ENCODE peak calls at places on chromosomes 5 and 9, in eight cellular contexts. One of them, this sample, is unnamed.
A peak's percentile ranks its signal among the peaks of the same experiment; 100 is the strongest.

GRCh38 chr5:163889369-163889768 is 383.9 kb downstream of the MAT2B start:
- DNase-seq in lung: no peak
- DNase-seq in kidney: no peak
- DNase-seq in left lung: no peak
- DNase-seq in A549: no peak
- DNase-seq in sigmoid colon: no peak
- DNase-seq in fibroblast of lung: peak; percentile 92
- DNase-seq in cardiac muscle cell: no peak
- DNase-seq in this sample: no peak

GRCh38 chr9:86562691-86563090 is 208.5 kb upstream of the TUT7 start:
- DNase-seq in left lung: no peak
- DNase-seq in kidney: no peak
- DNase-seq in sigmoid colon: no peak
- DNase-seq in lung: no peak
- DNase-seq in cardiac muscle cell: no peak
- DNase-seq in fibroblast of lung: no peak
- DNase-seq in A549: no peak
- DNase-seq in this sample: no peak

GRCh38 chr5:149827501-149827990 is 97.4 kb downstream of the PPARGC1B start:
- DNase-seq in cardiac muscle cell: no peak
- DNase-seq in lung: no peak
- DNase-seq in sigmoid colon: no peak
- DNase-seq in kidney: no peak
- DNase-seq in fibroblast of lung: no peak
- DNase-seq in left lung: no peak
- DNase-seq in A549: no peak
- DNase-seq in this sample: no peak

GRCh38 chr5:132313378-132313777 is 19.2 kb downstream of the SLC22A4 start:
- DNase-seq in A549: no peak
- DNase-seq in fibroblast of lung: peak; percentile 34
- DNase-seq in sigmoid colon: no peak
- DNase-seq in left lung: no peak
- DNase-seq in cardiac muscle cell: no peak
- DNase-seq in kidney: no peak
- DNase-seq in lung: no peak
- DNase-seq in this sample: no peak

GRCh38 chr5:171661146-171661545 is 124.5 kb upstream of the SMIM23 start:
- DNase-seq in cardiac muscle cell: peak; percentile 22
- DNase-seq in left lung: no peak
- DNase-seq in fibroblast of lung: peak; percentile 13
- DNase-seq in A549: no peak
- DNase-seq in sigmoid colon: no peak
- DNase-seq in kidney: no peak
- DNase-seq in lung: no peak
- DNase-seq in this sample: no peak

GRCh38 chr5:142719836-142720330 is 34.0 kb upstream of the FGF1 start:
- DNase-seq in kidney: no peak
- DNase-seq in A549: no peak
- DNase-seq in left lung: no peak
- DNase-seq in fibroblast of lung: peak; percentile 7
- DNase-seq in lung: no peak
- DNase-seq in sigmoid colon: no peak
- DNase-seq in cardiac muscle cell: no peak
- DNase-seq in this sample: no peak

GRCh38 chr5:112738180-112738560 is 485 bp downstream of the APC start:
- DNase-seq in kidney: no peak
- DNase-seq in cardiac muscle cell: no peak
- DNase-seq in sigmoid colon: no peak
- DNase-seq in left lung: no peak
- DNase-seq in lung: no peak
- DNase-seq in fibroblast of lung: no peak
- DNase-seq in A549: no peak
- DNase-seq in this sample: no peak

GRCh38 chr5:151952233-151952632 is 27.6 kb upstream of the GLRA1 start:
- DNase-seq in sigmoid colon: no peak
- DNase-seq in fibroblast of lung: no peak
- DNase-seq in kidney: no peak
- DNase-seq in cardiac muscle cell: no peak
- DNase-seq in A549: no peak
- DNase-seq in lung: no peak
- DNase-seq in left lung: no peak
- DNase-seq in this sample: no peak

GRCh38 chr5:80915716-80916115 is 44.4 kb upstream of the RASGRF2 start:
- DNase-seq in left lung: no peak
- DNase-seq in fibroblast of lung: no peak
- DNase-seq in lung: no peak
- DNase-seq in cardiac muscle cell: no peak
- DNase-seq in A549: no peak
- DNase-seq in kidney: no peak
- DNase-seq in sigmoid colon: no peak
- DNase-seq in this sample: no peak

GRCh38 chr5:17228833-17229291 is 11.4 kb downstream of the BASP1 start:
- DNase-seq in fibroblast of lung: peak; percentile 64
- DNase-seq in kidney: no peak
- DNase-seq in lung: no peak
- DNase-seq in left lung: no peak
- DNase-seq in A549: no peak
- DNase-seq in cardiac muscle cell: no peak
- DNase-seq in sigmoid colon: no peak
- DNase-seq in this sample: no peak

GRCh38 chr5:127492854-127493738 is 24.3 kb upstream of the PRRC1 start:
- DNase-seq in sigmoid colon: no peak
- DNase-seq in left lung: no peak
- DNase-seq in kidney: no peak
- DNase-seq in A549: peak; percentile 39
- DNase-seq in fibroblast of lung: peak; percentile 72
- DNase-seq in cardiac muscle cell: peak; percentile 59
- DNase-seq in lung: no peak
- DNase-seq in this sample: no peak

GRCh38 chr5:141757402-141757801 is 75.4 kb upstream of the ARAP3 start:
- DNase-seq in sigmoid colon: no peak
- DNase-seq in kidney: no peak
- DNase-seq in left lung: no peak
- DNase-seq in fibroblast of lung: peak; percentile 29
- DNase-seq in lung: no peak
- DNase-seq in A549: peak; percentile 72
- DNase-seq in cardiac muscle cell: peak; percentile 50
- DNase-seq in this sample: no peak

GRCh38 chr5:178283520-178283919 is 50.9 kb upstream of the PHYKPL start:
- DNase-seq in left lung: no peak
- DNase-seq in A549: no peak
- DNase-seq in fibroblast of lung: no peak
- DNase-seq in kidney: no peak
- DNase-seq in lung: no peak
- DNase-seq in cardiac muscle cell: no peak
- DNase-seq in sigmoid colon: no peak
- DNase-seq in this sample: no peak

GRCh38 chr5:178282391-178282790 is 49.8 kb upstream of the PHYKPL start:
- DNase-seq in lung: no peak
- DNase-seq in left lung: no peak
- DNase-seq in fibroblast of lung: no peak
- DNase-seq in kidney: peak; percentile 44
- DNase-seq in sigmoid colon: peak; percentile 48
- DNase-seq in cardiac muscle cell: no peak
- DNase-seq in A549: no peak
- DNase-seq in this sample: no peak

GRCh38 chr5:178284996-178285395 is 52.4 kb upstream of the PHYKPL start:
- DNase-seq in lung: no peak
- DNase-seq in left lung: no peak
- DNase-seq in kidney: no peak
- DNase-seq in cardiac muscle cell: peak; percentile 52
- DNase-seq in sigmoid colon: peak; percentile 37
- DNase-seq in A549: no peak
- DNase-seq in fibroblast of lung: no peak
- DNase-seq in this sample: no peak

GRCh38 chr5:178285399-178286225 is 53.0 kb upstream of the PHYKPL start:
- DNase-seq in lung: no peak
- DNase-seq in cardiac muscle cell: no peak
- DNase-seq in fibroblast of lung: no peak
- DNase-seq in sigmoid colon: peak; percentile 46
- DNase-seq in left lung: no peak
- DNase-seq in A549: no peak
- DNase-seq in kidney: peak; percentile 56
- DNase-seq in this sample: no peak

DNA sequence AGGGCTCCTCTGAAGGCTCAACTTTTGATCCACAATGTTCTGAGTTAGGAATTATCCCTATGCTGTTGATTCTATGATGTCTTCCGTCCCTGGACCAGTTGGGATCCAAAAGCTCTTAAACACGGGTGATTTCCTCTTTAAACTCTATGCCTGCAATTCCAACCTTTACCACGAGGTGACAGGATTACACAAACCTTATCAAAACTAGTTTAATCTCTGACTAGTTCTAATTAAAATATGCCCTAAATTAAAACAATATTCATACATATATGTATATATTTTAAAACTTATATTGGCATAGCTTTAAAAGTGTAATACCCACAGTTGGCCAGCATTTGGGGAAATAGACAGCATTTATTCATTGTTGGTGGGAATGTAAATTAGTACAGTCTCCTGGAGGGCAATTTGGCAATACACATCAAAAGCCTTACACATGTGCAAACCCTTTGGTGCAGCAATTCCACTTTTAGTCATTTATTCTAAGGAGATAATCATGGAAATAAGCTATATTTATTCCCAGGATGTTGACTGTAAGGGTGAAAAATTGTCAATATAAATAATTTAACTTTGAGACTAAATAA is 51.6 kb upstream of the PHYKPL start:
- DNase-seq in left lung: no peak
- DNase-seq in kidney: no peak
- DNase-seq in cardiac muscle cell: no peak
- DNase-seq in A549: no peak
- DNase-seq in lung: no peak
- DNase-seq in sigmoid colon: no peak
- DNase-seq in fibroblast of lung: peak; percentile 37
- DNase-seq in this sample: no peak
- TF ChIP-seq CTCF in left lung: peak; percentile 70
- TF ChIP-seq CTCF in kidney: peak; percentile 13
- TF ChIP-seq CTCF in cardiac muscle cell: peak; percentile 64
- TF ChIP-seq CTCF in A549: peak; percentile 40
- TF ChIP-seq CTCF in lung: no peak
- TF ChIP-seq CTCF in sigmoid colon: no peak
- TF ChIP-seq CTCF in fibroblast of lung: peak; percentile 67
- TF ChIP-seq CTCF in this sample: peak; percentile 66

DNA sequence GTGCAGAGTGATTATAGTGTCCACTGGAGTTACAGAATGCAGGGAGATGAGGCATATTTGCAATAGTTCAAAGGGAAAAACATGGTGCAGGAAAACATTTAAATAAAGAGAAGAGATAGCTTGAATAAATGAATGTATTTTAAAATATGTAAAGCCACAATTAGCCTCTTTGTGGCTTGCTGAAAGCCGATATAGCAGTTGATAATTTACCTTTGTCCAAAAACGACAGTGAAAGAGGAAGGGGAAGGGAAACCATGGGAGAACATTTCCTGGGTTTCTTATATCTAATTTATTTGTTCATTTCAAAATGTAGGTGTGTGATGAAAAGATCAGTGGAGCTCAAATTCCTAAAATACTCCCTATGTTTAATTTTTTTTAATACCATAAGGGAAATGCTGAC is 156.1 kb downstream of the DENND1A start:
- DNase-seq in A549: no peak
- DNase-seq in fibroblast of lung: no peak
- DNase-seq in kidney: no peak
- DNase-seq in cardiac muscle cell: no peak
- DNase-seq in left lung: no peak
- DNase-seq in sigmoid colon: no peak
- DNase-seq in lung: no peak
- DNase-seq in this sample: no peak
- H3K4me1 ChIP-seq in A549: no peaks in the 10 kb centered on the region
- H3K4me1 ChIP-seq in fibroblast of lung: no peaks in the 10 kb centered on the region
- H3K4me1 ChIP-seq in kidney: no peaks in the 10 kb centered on the region
- H3K4me1 ChIP-seq in cardiac muscle cell: peaks cover 38% of the 10 kb centered on the region
- H3K4me1 ChIP-seq in left lung: peaks cover 14% of the 10 kb centered on the region
- H3K4me1 ChIP-seq in sigmoid colon: no peaks in the 10 kb centered on the region
- H3K4me1 ChIP-seq in lung: no peaks in the 10 kb centered on the region
- H3K4me1 ChIP-seq in this sample: peaks cover 5% of the 10 kb centered on the region

DNA sequence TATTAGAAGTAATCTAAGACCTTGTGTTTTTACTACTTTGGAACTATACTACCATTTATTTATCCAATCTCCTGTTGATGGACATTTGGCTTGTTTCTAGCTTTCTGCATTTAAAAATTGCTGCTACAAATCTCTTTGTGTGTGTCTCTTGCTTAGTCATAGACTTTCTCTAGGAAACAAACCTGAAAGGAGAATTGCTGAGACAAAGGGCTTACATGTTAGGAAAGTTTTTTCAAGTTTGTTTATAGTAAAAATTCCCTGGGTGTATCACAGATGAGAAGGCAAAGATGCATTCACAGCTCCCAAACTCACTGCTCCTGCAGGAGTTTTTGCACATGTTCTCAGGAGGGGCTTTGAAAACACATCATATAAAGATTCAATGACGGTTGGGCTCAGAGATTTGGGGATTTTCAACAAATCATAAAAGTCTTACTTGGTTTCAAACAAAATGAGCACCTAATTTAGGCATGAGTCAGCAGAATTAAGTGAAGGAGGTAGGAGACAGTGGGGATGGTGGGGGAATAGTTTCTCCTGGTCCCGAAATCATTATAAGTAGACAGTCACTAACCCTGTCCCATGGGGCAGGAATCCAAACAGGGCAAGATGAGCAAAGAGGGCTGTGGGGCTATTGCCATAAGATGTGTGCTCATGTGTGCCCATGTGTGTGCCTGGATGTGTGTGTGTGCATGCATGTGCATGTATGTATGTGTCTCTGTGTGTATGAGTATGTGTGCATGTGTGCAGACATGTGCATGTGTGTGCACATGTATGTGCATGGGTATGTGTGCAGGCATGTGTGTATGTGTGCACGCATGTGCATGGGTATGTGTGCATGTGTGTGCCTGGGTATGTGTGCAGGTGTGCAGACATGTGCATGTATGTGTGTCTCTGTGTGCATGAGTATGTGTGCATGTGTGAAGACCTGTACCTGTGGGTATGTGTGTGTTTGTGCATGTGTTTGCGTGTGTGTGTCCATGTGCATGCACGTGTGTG is 43.4 kb upstream of the S1PR3 start:
- DNase-seq in kidney: no peak
- DNase-seq in left lung: no peak
- DNase-seq in fibroblast of lung: peak; percentile 63
- DNase-seq in lung: no peak
- DNase-seq in A549: no peak
- DNase-seq in cardiac muscle cell: no peak
- DNase-seq in sigmoid colon: no peak
- DNase-seq in this sample: no peak
- H3K27ac ChIP-seq in kidney: no peak overlapping the region
- H3K27ac ChIP-seq in left lung: no peak overlapping the region
- H3K27ac ChIP-seq in fibroblast of lung: no peak overlapping the region
- H3K27ac ChIP-seq in lung: no peak overlapping the region
- H3K27ac ChIP-seq in A549: peak overlapping the region; percentile 25
- H3K27ac ChIP-seq in cardiac muscle cell: no peak overlapping the region
- H3K27ac ChIP-seq in sigmoid colon: no peak overlapping the region
- H3K27ac ChIP-seq in this sample: no peak overlapping the region

DNA sequence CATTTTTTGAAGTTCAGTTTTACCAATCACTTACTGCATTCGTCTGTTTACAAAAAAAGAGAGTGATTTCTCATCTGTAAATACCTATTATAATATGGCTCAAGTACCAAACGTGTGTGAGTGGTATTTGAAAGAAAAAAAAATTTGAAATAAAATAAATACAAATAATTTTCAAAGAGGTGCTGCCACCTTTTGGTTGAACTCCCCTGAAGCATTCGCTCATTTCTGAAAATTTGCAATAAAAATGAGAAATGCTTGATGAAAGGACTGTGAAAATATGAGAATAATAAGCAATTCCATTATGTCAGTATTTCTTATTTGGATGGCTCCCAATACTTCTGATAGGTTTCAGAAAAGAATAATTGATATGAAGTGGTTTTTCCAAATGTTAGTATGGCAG is 409.9 kb downstream of the CTNND2 start:
- DNase-seq in A549: no peak
- DNase-seq in sigmoid colon: no peak
- DNase-seq in left lung: no peak
- DNase-seq in kidney: no peak
- DNase-seq in fibroblast of lung: peak; percentile 0
- DNase-seq in cardiac muscle cell: no peak
- DNase-seq in lung: no peak
- DNase-seq in this sample: no peak
- TF ChIP-seq CTCF in A549: peak; percentile 45
- TF ChIP-seq CTCF in sigmoid colon: no peak
- TF ChIP-seq CTCF in left lung: no peak
- TF ChIP-seq CTCF in kidney: peak; percentile 27
- TF ChIP-seq CTCF in fibroblast of lung: peak; percentile 25
- TF ChIP-seq CTCF in cardiac muscle cell: peak; percentile 23
- TF ChIP-seq CTCF in lung: no peak
- TF ChIP-seq CTCF in this sample: no peak